ENCODE peak calls at places on chromosomes 7 and 10, in four cellular contexts. One of them, this sample, is unnamed.
A peak's percentile ranks its signal among the peaks of the same experiment; 100 is the strongest.

GRCh38 chr7:98697083-98697482 is 80.0 kb downstream of the NPTX2 start:
- DNase-seq in G401: no peak
- DNase-seq in H7: no peak
- DNase-seq in hippocampal formation: no peak
- DNase-seq in this sample: no peak

GRCh38 chr10:1074748-1075358 is 18.7 kb downstream of the WDR37 start:
- DNase-seq in G401: peak; percentile 17
- DNase-seq in H7: peak; percentile 50
- DNase-seq in hippocampal formation: no peak
- DNase-seq in this sample: no peak

GRCh38 chr10:128116851-128117615 is 9.2 kb downstream of the MKI67 start:
- DNase-seq in G401: no peak
- DNase-seq in H7: peak; percentile 33
- DNase-seq in hippocampal formation: no peak
- DNase-seq in this sample: no peak

GRCh38 chr10:65742851-65743250 is 1183.0 kb upstream of the LRRTM3 start:
- DNase-seq in G401: peak; percentile 98
- DNase-seq in H7: no peak
- DNase-seq in hippocampal formation: no peak
- DNase-seq in this sample: no peak

GRCh38 chr7:80277434-80278427 is 143.1 kb downstream of the GNAI1 start:
- DNase-seq in G401: no peak
- DNase-seq in H7: no peak
- DNase-seq in hippocampal formation: no peak
- DNase-seq in this sample: no peak

GRCh38 chr7:17456541-17456940 is 158.1 kb downstream of the AHR start:
- DNase-seq in G401: no peak
- DNase-seq in H7: no peak
- DNase-seq in hippocampal formation: no peak
- DNase-seq in this sample: no peak

GRCh38 chr10:126400641-126401040 is 12.4 kb upstream of the ADAM12 start:
- DNase-seq in G401: no peak
- DNase-seq in H7: no peak
- DNase-seq in hippocampal formation: no peak
- DNase-seq in this sample: no peak

GRCh38 chr10:102065561-102066420 is 642 bp downstream of the HPS6 start:
- DNase-seq in G401: peak; percentile 22
- DNase-seq in H7: peak; percentile 89
- DNase-seq in hippocampal formation: no peak
- DNase-seq in this sample: no peak

GRCh38 chr7:113071465-113071864 is 15.2 kb downstream of the GPR85 start:
- DNase-seq in G401: no peak
- DNase-seq in H7: no peak
- DNase-seq in hippocampal formation: no peak
- DNase-seq in this sample: no peak

GRCh38 chr10:100670828-100671479 is 74.4 kb upstream of the PAX2 start:
- DNase-seq in G401: no peak
- DNase-seq in H7: peak; percentile 95
- DNase-seq in hippocampal formation: no peak
- DNase-seq in this sample: no peak

GRCh38 chr10:99522511-99523250 is 10.1 kb upstream of the NKX2-3 start:
- DNase-seq in G401: no peak
- DNase-seq in H7: peak; percentile 89
- DNase-seq in hippocampal formation: no peak
- DNase-seq in this sample: no peak

GRCh38 chr7:96414931-96415292 is 93.0 kb upstream of the SLC25A13 start:
- DNase-seq in G401: peak; percentile 22
- DNase-seq in H7: peak; percentile 30
- DNase-seq in hippocampal formation: peak; percentile 29
- DNase-seq in this sample: peak; percentile 25

GRCh38 chr7:129828078-129828762 is 124.5 kb downstream of the UBE2H start:
- DNase-seq in G401: no peak
- DNase-seq in H7: no peak
- DNase-seq in hippocampal formation: no peak
- DNase-seq in this sample: no peak

GRCh38 chr7:2202901-2203550 is 29.7 kb downstream of the MAD1L1 start:
- DNase-seq in G401: no peak
- DNase-seq in H7: no peak
- DNase-seq in hippocampal formation: no peak
- DNase-seq in this sample: no peak

GRCh38 chr7:99720370-99721128 is 14.4 kb downstream of the CYP3A7 start:
- DNase-seq in G401: no peak
- DNase-seq in H7: no peak
- DNase-seq in hippocampal formation: no peak
- DNase-seq in this sample: no peak

GRCh38 chr7:2369139-2369538 is 14.5 kb downstream of the EIF3B start:
- DNase-seq in G401: no peak
- DNase-seq in H7: peak; percentile 14
- DNase-seq in hippocampal formation: no peak
- DNase-seq in this sample: no peak

GRCh38 chr10:75342397-75342796 is 59.2 kb downstream of the ZNF503 start:
- DNase-seq in G401: no peak
- DNase-seq in H7: peak; percentile 67
- DNase-seq in hippocampal formation: no peak
- DNase-seq in this sample: no peak

GRCh38 chr10:129541208-129541607 is 74.2 kb downstream of the MGMT start:
- DNase-seq in G401: no peak
- DNase-seq in H7: no peak
- DNase-seq in hippocampal formation: no peak
- DNase-seq in this sample: no peak

GRCh38 chr7:28738384-28738783 is 219.7 kb downstream of the TRIL start:
- DNase-seq in G401: no peak
- DNase-seq in H7: no peak
- DNase-seq in hippocampal formation: no peak
- DNase-seq in this sample: no peak

GRCh38 chr10:111836586-111836985 is 347.0 kb downstream of the GPAM start:
- DNase-seq in G401: no peak
- DNase-seq in H7: no peak
- DNase-seq in hippocampal formation: no peak
- DNase-seq in this sample: no peak